ENCODE peak calls at places on chromosomes 13 and 19, in six cellular contexts. N, E, X, S, V and F are unnamed samples.
A peak's percentile ranks its signal among the peaks of the same experiment; 100 is the strongest.

GRCh38 chr19:12821761-12822160 is 12.6 kb downstream of the RTBDN start:
- DNase-seq in N (no peak), E (no peak), X (no peak), S (no peak), V (no peak), F (no peak)

GRCh38 chr13:27176772-27177171 is 5.2 kb upstream of the USP12 start:
- DNase-seq in N (no peak), E (no peak), X (no peak), S (no peak), V (no peak), F (no peak)

GRCh38 chr19:40280608-40281221 is 4.4 kb downstream of the AKT2 start:
- DNase-seq in N (peak; percentile 65), E (no peak), X (no peak), S (no peak), V (no peak), F (peak; percentile 92)

GRCh38 chr19:40592170-40592569 is 9.0 kb upstream of the LTBP4 start:
- DNase-seq in N (no peak), E (no peak), X (no peak), S (no peak), V (no peak), F (no peak)

GRCh38 chr13:23985846-23986245 is 88.5 kb upstream of the C1QTNF9B start:
- DNase-seq in N (peak; percentile 4), E (no peak), X (no peak), S (no peak), V (no peak), F (no peak)

GRCh38 chr13:102770435-102770834 is 3.2 kb downstream of the TEX30 start:
- DNase-seq in N (no peak), E (no peak), X (no peak), S (no peak), V (no peak), F (no peak)

GRCh38 chr19:32650671-32651070 is 24.3 kb downstream of the ANKRD27 start:
- DNase-seq in N (no peak), E (no peak), X (no peak), S (no peak), V (no peak), F (no peak)

GRCh38 chr19:29724102-29724641 is 9.1 kb upstream of the C19orf12 start:
- DNase-seq in N (no peak), E (no peak), X (no peak), S (no peak), V (no peak), F (no peak)

GRCh38 chr19:32422435-32422834 is 16.9 kb downstream of the DPY19L3 start:
- DNase-seq in N (no peak), E (no peak), X (no peak), S (no peak), V (no peak), F (no peak)

GRCh38 chr19:11288349-11288748 is 7.6 kb upstream of the TSPAN16 start:
- DNase-seq in N (no peak), E (no peak), X (no peak), S (no peak), V (no peak), F (no peak)

GRCh38 chr13:26784704-26785639 is 24.4 kb upstream of the GPR12 start:
- DNase-seq in N (no peak), E (no peak), X (no peak), S (no peak), V (no peak), F (no peak)

GRCh38 chr13:44459674-44460073 is 86.0 kb downstream of the SERP2 start:
- DNase-seq in N (no peak), E (no peak), X (no peak), S (no peak), V (no peak), F (no peak)

GRCh38 chr19:54684537-54684936 is 21.8 kb downstream of the LILRB4 start:
- DNase-seq in N (no peak), E (no peak), X (no peak), S (no peak), V (peak; percentile 16), F (no peak)

GRCh38 chr13:32117696-32118095 is 86.1 kb downstream of the FRY start:
- DNase-seq in N (peak; percentile 28), E (no peak), X (no peak), S (peak; percentile 45), V (peak; percentile 77), F (no peak)

GRCh38 chr13:21613791-21614190 is 9.8 kb upstream of the MICU2 start:
- DNase-seq in N (no peak), E (no peak), X (no peak), S (no peak), V (no peak), F (no peak)

GRCh38 chr13:102003848-102004570 is 397.8 kb downstream of the FGF14 start:
- DNase-seq in N (no peak), E (no peak), X (no peak), S (no peak), V (no peak), F (no peak)

GRCh38 chr19:1873524-1874473 is 10.4 kb upstream of the KLF16 start:
- DNase-seq in N (no peak), E (no peak), X (peak; percentile 68), S (peak; percentile 53), V (no peak), F (peak; percentile 76)

GRCh38 chr13:25141042-25141441 is 31.0 kb downstream of the AMER2 start:
- DNase-seq in N (no peak), E (no peak), X (no peak), S (no peak), V (no peak), F (no peak)

GRCh38 chr13:37944476-37945442 is 75.2 kb upstream of the TRPC4 start:
- DNase-seq in N (no peak), E (no peak), X (no peak), S (no peak), V (no peak), F (no peak)

DNA sequence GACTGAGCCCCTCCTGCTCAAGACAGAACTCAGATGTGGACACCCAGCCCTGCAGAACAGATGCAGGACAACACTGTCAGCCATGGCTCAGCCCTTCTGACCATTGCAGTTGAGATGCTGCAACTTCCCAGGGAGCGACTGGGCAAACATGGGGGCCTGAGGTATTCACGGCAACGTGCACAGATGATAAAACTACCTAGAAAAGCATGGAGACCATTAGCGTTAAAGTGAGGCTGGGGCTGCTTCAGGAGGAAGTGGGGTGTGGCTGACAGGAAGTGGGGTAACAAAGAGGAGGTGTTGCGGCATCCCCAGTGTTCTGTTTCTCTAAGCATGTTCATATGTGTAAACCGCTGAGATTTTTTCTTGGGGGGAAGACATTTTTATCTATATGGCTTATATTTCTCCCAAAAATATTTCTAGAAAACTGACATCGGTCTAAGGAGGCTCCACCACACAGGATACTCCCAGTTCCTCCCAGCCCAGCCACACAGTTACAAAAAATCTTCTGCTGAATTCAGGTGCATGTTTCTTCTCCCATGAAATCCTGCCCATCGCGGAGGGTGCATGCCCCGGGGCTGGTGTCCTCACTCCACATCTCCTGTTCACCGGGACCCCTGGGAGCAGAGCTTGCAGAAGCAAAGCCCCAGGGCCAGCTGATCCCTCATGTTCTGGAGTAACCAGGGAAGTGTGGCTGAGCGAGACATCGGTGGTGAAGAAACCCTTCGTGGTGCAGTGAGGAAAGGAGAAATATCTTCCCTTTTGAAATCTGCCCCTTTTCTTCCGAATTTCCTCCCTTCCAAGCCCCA is 1.1 kb upstream of the SIGLEC9 start:
- DNase-seq in N (no peak), E (no peak), X (no peak), S (no peak), V (no peak), F (peak; percentile 62)
- H3K27ac ChIP-seq in N (no peak overlapping the region), E (no peak overlapping the region), X (no peak overlapping the region), S (no peak overlapping the region), V (peak overlapping the region; percentile 58), F (peak overlapping the region; percentile 47)

DNA sequence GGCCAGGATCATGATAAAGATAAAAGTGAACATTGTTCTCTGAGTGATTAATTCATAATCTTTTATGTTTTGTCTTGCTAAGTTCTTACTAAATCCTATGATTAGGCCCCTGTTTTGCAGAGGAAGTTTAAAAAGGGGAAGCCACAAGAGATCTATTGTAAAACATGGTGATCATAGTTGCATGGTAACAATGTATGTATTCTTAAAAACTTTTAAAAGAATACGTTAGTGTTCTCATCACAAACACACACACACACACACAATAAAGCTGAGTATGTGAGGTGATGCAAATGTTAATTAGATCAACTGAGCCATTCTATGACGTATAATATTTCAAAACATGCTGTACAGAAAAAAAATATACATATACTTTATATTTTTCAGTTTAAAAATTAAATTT is 51.2 kb downstream of the MBD3L2B start:
- DNase-seq in N (no peak), E (no peak), X (no peak), S (no peak), V (no peak), F (no peak)
- TF ChIP-seq CTCF in N (no peak), E (no peak), X (no peak), S (no peak), V (no peak), F (no peak)

DNA sequence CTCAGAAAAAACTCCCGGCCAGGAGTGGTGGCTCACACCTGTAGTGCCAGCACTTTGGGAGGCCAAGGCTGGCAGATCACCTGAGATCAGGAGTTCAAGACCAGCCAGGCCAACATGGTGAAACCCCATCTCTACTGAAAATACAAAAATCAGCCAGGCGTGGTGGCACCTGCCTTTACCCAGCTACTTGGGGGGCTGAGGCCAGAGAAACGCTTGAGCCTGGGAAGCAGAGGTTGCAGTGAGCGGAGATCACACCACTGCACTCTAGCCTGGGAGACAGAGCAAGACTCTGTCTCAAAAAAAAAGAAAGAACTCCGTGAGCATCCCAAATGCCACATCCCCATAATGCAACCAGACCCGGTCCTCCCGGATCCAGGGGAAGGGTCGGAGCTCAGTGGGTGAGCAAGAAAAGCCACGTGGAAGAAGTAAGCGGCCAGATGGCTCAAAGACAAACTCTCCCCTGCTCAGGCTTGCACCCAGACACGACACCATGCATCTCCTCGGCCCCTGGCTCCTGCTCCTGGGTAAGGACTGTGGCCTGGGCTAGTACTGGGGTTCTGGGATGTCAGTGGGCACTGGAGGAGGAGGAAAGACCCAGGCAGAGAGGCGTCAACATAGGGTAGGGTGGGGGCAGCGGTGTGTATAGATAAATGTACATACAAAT is 2.7 kb downstream of the CD22 start:
- DNase-seq in N (no peak), E (no peak), X (no peak), S (no peak), V (no peak), F (no peak)
- H3K4me1 ChIP-seq in N (no peaks in the 10 kb centered on the region), E (no peaks in the 10 kb centered on the region), X (no peaks in the 10 kb centered on the region), S (no peaks in the 10 kb centered on the region), V (no peaks in the 10 kb centered on the region), F (no peaks in the 10 kb centered on the region)

GRCh38 chr13:42492372-42492920 is 81.5 kb upstream of the TNFSF11 start:
- DNase-seq in N (no peak), E (no peak), X (no peak), S (no peak), V (no peak), F (no peak)

GRCh38 chr13:42495256-42495655 is 78.7 kb upstream of the TNFSF11 start:
- DNase-seq in N (no peak), E (no peak), X (no peak), S (no peak), V (no peak), F (no peak)

GRCh38 chr13:42490676-42491075 is 83.3 kb upstream of the TNFSF11 start:
- DNase-seq in N (no peak), E (no peak), X (no peak), S (no peak), V (no peak), F (no peak)

GRCh38 chr13:42495751-42496150 is 78.2 kb upstream of the TNFSF11 start:
- DNase-seq in N (no peak), E (no peak), X (no peak), S (no peak), V (no peak), F (no peak)

DNA sequence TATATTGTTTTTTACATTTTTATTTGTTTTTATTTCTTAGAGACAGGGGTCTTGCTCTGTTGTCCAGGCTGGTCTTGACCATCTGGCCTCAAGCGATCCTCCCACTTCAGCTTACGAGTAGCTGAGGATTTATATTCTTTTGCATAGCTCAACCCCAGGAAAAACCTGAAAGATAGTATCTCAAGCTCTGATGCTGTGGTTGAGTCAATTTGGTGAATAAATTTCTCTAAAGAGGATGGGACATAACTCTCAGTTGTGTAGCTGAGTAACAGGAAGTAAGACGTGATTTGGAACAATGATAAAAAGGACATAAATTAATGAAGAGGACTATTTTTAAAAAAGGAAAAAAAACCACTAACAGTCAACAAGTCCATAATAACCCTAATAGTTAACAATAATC is 79.8 kb upstream of the TNFSF11 start:
- DNase-seq in N (no peak), E (no peak), X (no peak), S (no peak), V (no peak), F (no peak)
- H3K27ac ChIP-seq in N (no peak overlapping the region), E (no peak overlapping the region), X (no peak overlapping the region), S (no peak overlapping the region), V (no peak overlapping the region), F (no peak overlapping the region)